ENCODE peak calls at places on chromosomes 7 and 10, in six cellular contexts. One of them, this sample, is unnamed.
A peak's percentile ranks its signal among the peaks of the same experiment; 100 is the strongest.

GRCh38 chr7:1234049-1234691 is 1.5 kb downstream of the UNCX start:
- DNase-seq in IMR-90: no peak
- DNase-seq in mesendoderm: no peak
- DNase-seq in neuronal stem cell: no peak
- DNase-seq in H1: no peak
- DNase-seq in trophoblast cell: no peak
- DNase-seq in this sample: no peak

GRCh38 chr7:47418910-47419309 is 163.0 kb downstream of the TNS3 start:
- DNase-seq in mesendoderm: no peak
- DNase-seq in IMR-90: peak; percentile 97
- DNase-seq in trophoblast cell: peak; percentile 96
- DNase-seq in neuronal stem cell: no peak
- DNase-seq in H1: no peak
- DNase-seq in this sample: peak; percentile 95

GRCh38 chr7:113207441-113207840 is 89.1 kb upstream of the SMIM30 start:
- DNase-seq in neuronal stem cell: no peak
- DNase-seq in H1: no peak
- DNase-seq in mesendoderm: no peak
- DNase-seq in IMR-90: no peak
- DNase-seq in trophoblast cell: no peak
- DNase-seq in this sample: no peak

GRCh38 chr7:144835166-144835611 is 664 bp downstream of the TPK1 start:
- DNase-seq in neuronal stem cell: no peak
- DNase-seq in trophoblast cell: peak; percentile 35
- DNase-seq in mesendoderm: peak; percentile 57
- DNase-seq in H1: no peak
- DNase-seq in IMR-90: peak; percentile 13
- DNase-seq in this sample: peak; percentile 72

GRCh38 chr10:110006358-110007170 is 1.2 kb upstream of the ADD3 start:
- DNase-seq in trophoblast cell: no peak
- DNase-seq in mesendoderm: peak; percentile 47
- DNase-seq in neuronal stem cell: peak; percentile 31
- DNase-seq in H1: no peak
- DNase-seq in IMR-90: peak; percentile 70
- DNase-seq in this sample: peak; percentile 69

GRCh38 chr7:35588647-35589046 is 106.3 kb downstream of the HERPUD2 start:
- DNase-seq in mesendoderm: no peak
- DNase-seq in trophoblast cell: no peak
- DNase-seq in IMR-90: no peak
- DNase-seq in neuronal stem cell: no peak
- DNase-seq in H1: no peak
- DNase-seq in this sample: no peak

GRCh38 chr7:15012135-15012534 is 109.6 kb upstream of the DGKB start:
- DNase-seq in neuronal stem cell: no peak
- DNase-seq in trophoblast cell: no peak
- DNase-seq in H1: no peak
- DNase-seq in mesendoderm: no peak
- DNase-seq in IMR-90: no peak
- DNase-seq in this sample: no peak

GRCh38 chr10:70267161-70267933 is 16.5 kb downstream of the NPFFR1 start:
- DNase-seq in IMR-90: peak; percentile 98
- DNase-seq in trophoblast cell: peak; percentile 70
- DNase-seq in neuronal stem cell: no peak
- DNase-seq in H1: peak; percentile 89
- DNase-seq in mesendoderm: peak; percentile 54
- DNase-seq in this sample: peak; percentile 98

GRCh38 chr10:132538031-132538789 is 623 bp downstream of the INPP5A start:
- DNase-seq in trophoblast cell: no peak
- DNase-seq in H1: no peak
- DNase-seq in neuronal stem cell: no peak
- DNase-seq in IMR-90: no peak
- DNase-seq in mesendoderm: no peak
- DNase-seq in this sample: no peak

GRCh38 chr10:1084011-1084950 is 28.1 kb downstream of the WDR37 start:
- DNase-seq in neuronal stem cell: no peak
- DNase-seq in trophoblast cell: no peak
- DNase-seq in IMR-90: no peak
- DNase-seq in H1: no peak
- DNase-seq in mesendoderm: no peak
- DNase-seq in this sample: no peak

GRCh38 chr10:44143556-44143955 is 241.3 kb downstream of the CXCL12 start:
- DNase-seq in H1: no peak
- DNase-seq in trophoblast cell: no peak
- DNase-seq in mesendoderm: no peak
- DNase-seq in neuronal stem cell: no peak
- DNase-seq in IMR-90: no peak
- DNase-seq in this sample: no peak

GRCh38 chr7:129376778-129377700 is 57.2 kb upstream of the STRIP2 start:
- DNase-seq in IMR-90: peak; percentile 65
- DNase-seq in H1: no peak
- DNase-seq in mesendoderm: no peak
- DNase-seq in neuronal stem cell: no peak
- DNase-seq in trophoblast cell: no peak
- DNase-seq in this sample: peak; percentile 12

GRCh38 chr10:50992356-50992866 is 81.9 kb upstream of the PRKG1 start:
- DNase-seq in neuronal stem cell: no peak
- DNase-seq in trophoblast cell: no peak
- DNase-seq in H1: peak; percentile 56
- DNase-seq in mesendoderm: no peak
- DNase-seq in IMR-90: peak; percentile 31
- DNase-seq in this sample: peak; percentile 50

GRCh38 chr10:98694014-98694413 is 247.3 kb upstream of the HPS1 start:
- DNase-seq in neuronal stem cell: no peak
- DNase-seq in IMR-90: no peak
- DNase-seq in trophoblast cell: no peak
- DNase-seq in mesendoderm: no peak
- DNase-seq in H1: no peak
- DNase-seq in this sample: peak; percentile 85

GRCh38 chr7:1240296-1240820 is 7.7 kb downstream of the UNCX start:
- DNase-seq in IMR-90: no peak
- DNase-seq in trophoblast cell: no peak
- DNase-seq in mesendoderm: peak; percentile 41
- DNase-seq in H1: no peak
- DNase-seq in neuronal stem cell: no peak
- DNase-seq in this sample: no peak

GRCh38 chr10:125370578-125370977 is 210.2 kb upstream of the CTBP2 start:
- DNase-seq in trophoblast cell: peak; percentile 10
- DNase-seq in IMR-90: no peak
- DNase-seq in H1: peak; percentile 93
- DNase-seq in neuronal stem cell: peak; percentile 66
- DNase-seq in mesendoderm: peak; percentile 96
- DNase-seq in this sample: no peak

GRCh38 chr7:22173884-22174573 is 182.9 kb downstream of the RAPGEF5 start:
- DNase-seq in neuronal stem cell: no peak
- DNase-seq in trophoblast cell: no peak
- DNase-seq in mesendoderm: peak; percentile 57
- DNase-seq in IMR-90: no peak
- DNase-seq in H1: no peak
- DNase-seq in this sample: no peak

GRCh38 chr10:8352696-8353095 is 298.2 kb downstream of the GATA3 start:
- DNase-seq in IMR-90: no peak
- DNase-seq in trophoblast cell: no peak
- DNase-seq in H1: no peak
- DNase-seq in neuronal stem cell: no peak
- DNase-seq in mesendoderm: no peak
- DNase-seq in this sample: no peak

GRCh38 chr10:42753126-42753506 is 29.5 kb upstream of the BMS1 start:
- DNase-seq in trophoblast cell: peak; percentile 77
- DNase-seq in IMR-90: peak; percentile 55
- DNase-seq in neuronal stem cell: peak; percentile 67
- DNase-seq in H1: peak; percentile 96
- DNase-seq in mesendoderm: peak; percentile 90
- DNase-seq in this sample: peak; percentile 78

GRCh38 chr7:95691464-95691863 is 80.9 kb upstream of the DYNC1I1 start:
- DNase-seq in neuronal stem cell: no peak
- DNase-seq in trophoblast cell: no peak
- DNase-seq in IMR-90: no peak
- DNase-seq in mesendoderm: no peak
- DNase-seq in H1: no peak
- DNase-seq in this sample: no peak

GRCh38 chr10:72637398-72637857 is 11.5 kb upstream of the MICU1 start:
- DNase-seq in IMR-90: peak; percentile 78
- DNase-seq in H1: no peak
- DNase-seq in neuronal stem cell: no peak
- DNase-seq in trophoblast cell: peak; percentile 9
- DNase-seq in mesendoderm: peak; percentile 46
- DNase-seq in this sample: peak; percentile 42

GRCh38 chr7:87517136-87517805 is 41.8 kb upstream of the ABCB4 start:
- DNase-seq in IMR-90: peak; percentile 0
- DNase-seq in neuronal stem cell: no peak
- DNase-seq in mesendoderm: no peak
- DNase-seq in H1: no peak
- DNase-seq in trophoblast cell: no peak
- DNase-seq in this sample: peak; percentile 12

GRCh38 chr10:110893559-110894179 is 21.9 kb downstream of the PDCD4 start:
- DNase-seq in IMR-90: peak; percentile 46
- DNase-seq in trophoblast cell: no peak
- DNase-seq in mesendoderm: peak; percentile 45
- DNase-seq in H1: no peak
- DNase-seq in neuronal stem cell: no peak
- DNase-seq in this sample: peak; percentile 57

GRCh38 chr10:3887885-3888476 is 103.0 kb upstream of the KLF6 start:
- DNase-seq in IMR-90: peak; percentile 97
- DNase-seq in H1: no peak
- DNase-seq in mesendoderm: peak; percentile 98
- DNase-seq in neuronal stem cell: peak; percentile 41
- DNase-seq in trophoblast cell: peak; percentile 98
- DNase-seq in this sample: peak; percentile 99

GRCh38 chr10:42476101-42476500 is 162.3 kb downstream of the ZNF33B start:
- DNase-seq in mesendoderm: no peak
- DNase-seq in H1: no peak
- DNase-seq in IMR-90: no peak
- DNase-seq in neuronal stem cell: no peak
- DNase-seq in trophoblast cell: no peak
- DNase-seq in this sample: no peak

DNA sequence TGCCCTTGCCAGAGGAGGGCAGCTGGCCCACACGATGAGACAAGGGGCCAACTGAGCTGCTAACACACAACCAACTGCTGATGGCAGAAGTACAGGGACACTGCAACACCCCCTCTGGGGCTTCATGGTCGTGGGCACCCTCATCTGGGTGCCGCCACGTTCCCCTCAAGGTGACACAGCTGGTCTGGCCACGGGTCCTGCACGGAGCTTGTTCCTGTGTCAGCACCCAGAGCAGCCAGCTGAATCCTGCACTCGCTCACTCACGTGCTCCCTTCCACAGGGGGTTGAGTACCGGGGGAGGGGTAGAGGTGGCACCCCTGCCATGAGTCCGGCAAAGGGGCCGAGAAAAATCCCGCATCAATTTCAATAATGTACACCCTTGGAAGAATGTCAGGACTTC is 1319.1 kb downstream of the REEP3 start:
- DNase-seq in neuronal stem cell: no peak
- DNase-seq in mesendoderm: no peak
- DNase-seq in H1: no peak
- DNase-seq in trophoblast cell: no peak
- DNase-seq in IMR-90: no peak
- DNase-seq in this sample: no peak
- H2BK120ac ChIP-seq in neuronal stem cell: no peak overlapping the region
- H2BK120ac ChIP-seq in mesendoderm: no peak overlapping the region
- H2BK120ac ChIP-seq in H1: no peak overlapping the region
- H2BK120ac ChIP-seq in trophoblast cell: no peak overlapping the region
- H2BK120ac ChIP-seq in IMR-90: no peak overlapping the region
- H2BK120ac ChIP-seq in this sample: no peak overlapping the region

GRCh38 chr7:100101016-100101862 is at the start of the genes AP4M1 and MCM7:
- DNase-seq in IMR-90: peak; percentile 99
- DNase-seq in neuronal stem cell: peak; percentile 99
- DNase-seq in H1: peak; percentile 98
- DNase-seq in mesendoderm: peak; percentile 100
- DNase-seq in trophoblast cell: peak; percentile 99
- DNase-seq in this sample: peak; percentile 99
- H2AK5ac ChIP-seq in IMR-90: peak within 1 kb of the TSS; percentile 97
- H2AK5ac ChIP-seq in neuronal stem cell: peak within 1 kb of the TSS; percentile 88
- H2AK5ac ChIP-seq in H1: peak within 1 kb of the TSS; percentile 66
- H2AK5ac ChIP-seq in mesendoderm: no peak within 1 kb of the TSS
- H2AK5ac ChIP-seq in trophoblast cell: peak within 1 kb of the TSS; percentile 87
- H2AK5ac ChIP-seq in this sample: peak within 1 kb of the TSS; percentile 68

GRCh38 chr10:71323407-71323806 is 4.3 kb downstream of the SLC29A3 start:
- DNase-seq in trophoblast cell: peak; percentile 42
- DNase-seq in mesendoderm: peak; percentile 75
- DNase-seq in neuronal stem cell: no peak
- DNase-seq in H1: no peak
- DNase-seq in IMR-90: peak; percentile 33
- DNase-seq in this sample: peak; percentile 47

GRCh38 chr10:71319800-71320392 is 837 bp downstream of the SLC29A3 start:
- DNase-seq in trophoblast cell: no peak
- DNase-seq in mesendoderm: no peak
- DNase-seq in IMR-90: no peak
- DNase-seq in H1: no peak
- DNase-seq in neuronal stem cell: no peak
- DNase-seq in this sample: no peak

GRCh38 chr10:71319042-71319799 is at the start of gene SLC29A3:
- DNase-seq in IMR-90: peak; percentile 70
- DNase-seq in H1: peak; percentile 87
- DNase-seq in mesendoderm: peak; percentile 90
- DNase-seq in neuronal stem cell: peak; percentile 80
- DNase-seq in trophoblast cell: peak; percentile 89
- DNase-seq in this sample: peak; percentile 82

GRCh38 chr10:71321386-71321785 is 2.3 kb downstream of the SLC29A3 start:
- DNase-seq in trophoblast cell: no peak
- DNase-seq in H1: no peak
- DNase-seq in IMR-90: no peak
- DNase-seq in neuronal stem cell: no peak
- DNase-seq in mesendoderm: no peak
- DNase-seq in this sample: no peak

GRCh38 chr10:71320592-71320991 is 1.5 kb downstream of the SLC29A3 start:
- DNase-seq in trophoblast cell: no peak
- DNase-seq in H1: no peak
- DNase-seq in mesendoderm: no peak
- DNase-seq in neuronal stem cell: no peak
- DNase-seq in IMR-90: no peak
- DNase-seq in this sample: no peak
- H3K4me3 ChIP-seq in trophoblast cell: no peak overlapping the region
- H3K4me3 ChIP-seq in H1: no peak overlapping the region
- H3K4me3 ChIP-seq in mesendoderm: no peak overlapping the region
- H3K4me3 ChIP-seq in neuronal stem cell: no peak overlapping the region
- H3K4me3 ChIP-seq in IMR-90: no peak overlapping the region
- H3K4me3 ChIP-seq in this sample: no peak overlapping the region

GRCh38 chr10:6795571-6795970 is 215.5 kb upstream of the PRKCQ start:
- DNase-seq in H1: no peak
- DNase-seq in trophoblast cell: no peak
- DNase-seq in neuronal stem cell: no peak
- DNase-seq in mesendoderm: no peak
- DNase-seq in IMR-90: no peak
- DNase-seq in this sample: no peak
- H2BK120ac ChIP-seq in H1: peak overlapping the region; percentile 97
- H2BK120ac ChIP-seq in trophoblast cell: no peak overlapping the region
- H2BK120ac ChIP-seq in neuronal stem cell: no peak overlapping the region
- H2BK120ac ChIP-seq in mesendoderm: peak overlapping the region; percentile 82
- H2BK120ac ChIP-seq in IMR-90: no peak overlapping the region
- H2BK120ac ChIP-seq in this sample: no peak overlapping the region

GRCh38 chr7:154183946-154184345 is 131.7 kb downstream of the DPP6 start:
- DNase-seq in mesendoderm: no peak
- DNase-seq in neuronal stem cell: no peak
- DNase-seq in H1: no peak
- DNase-seq in IMR-90: no peak
- DNase-seq in trophoblast cell: no peak
- DNase-seq in this sample: no peak
- H2AK5ac ChIP-seq in mesendoderm: no peak overlapping the region
- H2AK5ac ChIP-seq in neuronal stem cell: no peak overlapping the region
- H2AK5ac ChIP-seq in H1: peak overlapping the region; percentile 13
- H2AK5ac ChIP-seq in IMR-90: no peak overlapping the region
- H2AK5ac ChIP-seq in trophoblast cell: no peak overlapping the region
- H2AK5ac ChIP-seq in this sample: no peak overlapping the region